ENCODE peak calls at places on chromosomes 12 and 14, in six cellular contexts. J is iris pigment epithelial cell, P is occipital lobe, Z is epithelial cell of esophagus, T is PC-9, B is H54. K is an unnamed sample.

GRCh38 chr12:90229771-90230170 is 521.1 kb upstream of the ATP2B1 start:
- DNase-seq in P (no peak), J (no peak), B (no peak), T (no peak), Z (peak; percentile 64), K (peak; percentile 72)

GRCh38 chr14:74945261-74945851 is 10.0 kb downstream of the PGF start:
- DNase-seq in B (no peak), Z (no peak), P (no peak), J (no peak), T (no peak), K (no peak)

GRCh38 chr12:104533134-104533533 is 76.4 kb downstream of the CHST11 start:
- DNase-seq in J (no peak), P (no peak), B (no peak), T (no peak), Z (no peak), K (peak; percentile 52)

GRCh38 chr14:73058923-73059311 is 583 bp downstream of the RBM25 start:
- DNase-seq in P (peak; percentile 38), Z (peak; percentile 32), B (peak; percentile 49), J (peak; percentile 33), T (no peak), K (peak; percentile 8)

GRCh38 chr14:28113311-28113710 is 653.3 kb upstream of the FOXG1 start:
- DNase-seq in Z (no peak), J (no peak), T (no peak), B (no peak), P (no peak), K (no peak)

GRCh38 chr12:1339608-1340319 is 254.6 kb downstream of the FBXL14 start:
- DNase-seq in B (no peak), J (no peak), T (no peak), Z (no peak), P (no peak), K (no peak)

GRCh38 chr12:121753844-121754264 is 39.6 kb downstream of the RHOF start:
- DNase-seq in J (no peak), Z (no peak), T (no peak), B (no peak), P (peak; percentile 67), K (no peak)

GRCh38 chr12:20815573-20815972 is 5.1 kb downstream of the SLCO1B3 start:
- DNase-seq in J (no peak), Z (no peak), T (no peak), P (no peak), B (no peak), K (no peak)

GRCh38 chr14:50521912-50522341 is 10.4 kb downstream of the MAP4K5 start:
- DNase-seq in P (no peak), Z (peak; percentile 41), B (no peak), T (no peak), J (peak; percentile 76), K (no peak)

GRCh38 chr14:28243600-28243999 is 523.0 kb upstream of the FOXG1 start:
- DNase-seq in B (no peak), P (no peak), T (no peak), J (peak; percentile 40), Z (peak; percentile 45), K (peak; percentile 40)

GRCh38 chr14:89973234-89973823 is 17.6 kb downstream of the TDP1 start:
- DNase-seq in B (peak; percentile 54), J (peak; percentile 73), Z (peak; percentile 74), P (peak; percentile 55), T (peak; percentile 40), K (peak; percentile 20)

GRCh38 chr12:64968989-64969819 is 144.8 kb downstream of the TBC1D30 start:
- DNase-seq in P (no peak), B (peak; percentile 3), Z (peak; percentile 43), J (peak; percentile 66), T (peak; percentile 76), K (peak; percentile 65)

GRCh38 chr14:26204362-26204953 is 393.4 kb downstream of the NOVA1 start:
- DNase-seq in T (no peak), P (no peak), B (no peak), J (no peak), Z (no peak), K (no peak)

GRCh38 chr12:49548822-49549648 is 10.2 kb downstream of the KCNH3 start:
- DNase-seq in J (peak; percentile 20), P (no peak), B (no peak), Z (no peak), T (no peak), K (no peak)

GRCh38 chr14:61925043-61925442 is 162.8 kb downstream of the SNAPC1 start:
- DNase-seq in P (no peak), Z (peak; percentile 70), T (no peak), B (no peak), J (peak; percentile 28), K (no peak)

GRCh38 chr14:101004176-101004575 is 100.7 kb upstream of the RTL1 start:
- DNase-seq in P (no peak), B (no peak), T (no peak), J (no peak), Z (no peak), K (no peak)

GRCh38 chr14:68544150-68544892 is 248.5 kb downstream of the ZFP36L1 start:
- DNase-seq in J (peak; percentile 99), P (no peak), Z (peak; percentile 97), B (no peak), T (no peak), K (peak; percentile 98)

GRCh38 chr14:86464386-86464785 is 934.4 kb downstream of the FLRT2 start:
- DNase-seq in J (no peak), Z (peak; percentile 1), T (no peak), P (no peak), B (no peak), K (no peak)

GRCh38 chr14:95440951-95441350 is 75.5 kb downstream of the SYNE3 start:
- DNase-seq in P (no peak), T (no peak), J (peak; percentile 25), Z (no peak), B (peak; percentile 38), K (no peak)

GRCh38 chr14:30283822-30284446 is 275.0 kb upstream of the G2E3 start:
- DNase-seq in Z (peak; percentile 70), P (no peak), J (peak; percentile 67), T (no peak), B (no peak), K (no peak)

GRCh38 chr14:90936757-90937440 is 120.7 kb upstream of the TTC7B start:
- DNase-seq in T (no peak), Z (no peak), B (no peak), J (no peak), P (no peak), K (no peak)

GRCh38 chr12:98951401-98951800 is 306.3 kb downstream of the APAF1 start:
- DNase-seq in Z (no peak), T (no peak), B (no peak), P (no peak), J (no peak), K (no peak)

GRCh38 chr12:1302471-1302870 is 291.9 kb downstream of the FBXL14 start:
- DNase-seq in T (no peak), B (no peak), Z (no peak), P (no peak), J (no peak), K (no peak)

GRCh38 chr12:116426391-116427136 is 132.6 kb upstream of the MAP1LC3B2 start:
- DNase-seq in B (peak; percentile 92), J (peak; percentile 91), T (peak; percentile 97), Z (peak; percentile 94), P (no peak), K (peak; percentile 98)

GRCh38 chr14:21070610-21071224 is 613 bp downstream of the ARHGEF40 start:
- DNase-seq in B (peak; percentile 36), P (no peak), T (no peak), J (peak; percentile 43), Z (peak; percentile 11), K (peak; percentile 28)

GRCh38 chr14:104930526-104931322 is 6.0 kb downstream of the PLD4 start:
- DNase-seq in J (no peak), Z (no peak), B (peak; percentile 65), T (no peak), P (no peak), K (no peak)

GRCh38 chr14:56953884-56954283 is 143.6 kb upstream of the OTX2 start:
- DNase-seq in J (no peak), Z (no peak), T (no peak), P (no peak), B (no peak), K (no peak)

GRCh38 chr12:78746001-78746400 is 118.6 kb upstream of the SYT1 start:
- DNase-seq in Z (peak; percentile 56), B (no peak), T (no peak), J (no peak), P (no peak), K (peak; percentile 52)

GRCh38 chr12:114952573-114953196 is 268.7 kb upstream of the TBX3 start:
- DNase-seq in P (no peak), B (no peak), T (no peak), Z (no peak), J (peak; percentile 26), K (no peak)

GRCh38 chr12:52442600-52443061 is 8.5 kb upstream of the KRT75 start:
- DNase-seq in J (peak; percentile 14), Z (peak; percentile 95), B (peak; percentile 71), T (peak; percentile 92), P (no peak), K (peak; percentile 99)

GRCh38 chr12:8947737-8948136 is 1.7 kb downstream of the M6PR start:
- DNase-seq in T (no peak), B (no peak), Z (no peak), P (no peak), J (no peak), K (no peak)

K was measured in foreskin keratinocyte.